ENCODE peak calls at places on chromosome 11, in four cellular contexts. T is omental fat pad, B is endothelial cell, C is A549. D is an unnamed sample.

GRCh38 chr11:30326114-30326783 is 3.3 kb downstream of the ARL14EP start:
- DNase-seq in B (no peak), T (no peak), C (no peak), D (no peak)

GRCh38 chr11:122267602-122268001 is 151.6 kb upstream of the BLID start:
- DNase-seq in C (no peak), T (no peak), B (no peak), D (no peak)

GRCh38 chr11:62542111-62542745 is 4.4 kb downstream of the AHNAK start:
- DNase-seq in B (no peak), C (no peak), T (no peak), D (no peak)

GRCh38 chr11:65384301-65384889 is 1.9 kb upstream of the SLC25A45 start:
- DNase-seq in C (no peak), B (no peak), T (no peak), D (no peak)

GRCh38 chr11:77592727-77593126 is 3.0 kb downstream of the AQP11 start:
- DNase-seq in C (no peak), T (no peak), B (no peak), D (no peak)

GRCh38 chr11:67117667-67118058 is 1.4 kb upstream of the KDM2A start:
- DNase-seq in B (peak; percentile 53), T (no peak), C (no peak), D (peak; percentile 33)

GRCh38 chr11:120820040-120820439 is 203.9 kb upstream of the TBCEL start:
- DNase-seq in T (no peak), B (no peak), C (no peak), D (no peak)

GRCh38 chr11:119015054-119015611 is 3.0 kb downstream of the RPS25 start:
- DNase-seq in T (no peak), C (no peak), B (no peak), D (no peak)

GRCh38 chr11:94909371-94909820 is 64.0 kb downstream of the CWC15 start:
- DNase-seq in B (no peak), T (no peak), C (no peak), D (no peak)

GRCh38 chr11:122696662-122697061 is 41.1 kb downstream of the UBASH3B start:
- DNase-seq in B (no peak), C (no peak), T (no peak), D (no peak)

GRCh38 chr11:126332221-126332711 is 23.2 kb upstream of the ST3GAL4 start:
- DNase-seq in C (no peak), T (peak; percentile 58), B (no peak), D (no peak)

GRCh38 chr11:104165014-104165413 is 1.1 kb upstream of the PDGFD start:
- DNase-seq in C (no peak), T (no peak), B (no peak), D (no peak)

GRCh38 chr11:104159356-104159755 is 4.6 kb downstream of the PDGFD start:
- DNase-seq in C (no peak), B (no peak), T (no peak), D (no peak)

GRCh38 chr11:104163100-104164027 is 583 bp downstream of the PDGFD start:
- DNase-seq in T (no peak), C (peak; percentile 15), B (peak; percentile 43), D (no peak)

GRCh38 chr11:104161751-104162450 is 2.0 kb downstream of the PDGFD start:
- DNase-seq in C (no peak), B (no peak), T (no peak), D (no peak)

DNA sequence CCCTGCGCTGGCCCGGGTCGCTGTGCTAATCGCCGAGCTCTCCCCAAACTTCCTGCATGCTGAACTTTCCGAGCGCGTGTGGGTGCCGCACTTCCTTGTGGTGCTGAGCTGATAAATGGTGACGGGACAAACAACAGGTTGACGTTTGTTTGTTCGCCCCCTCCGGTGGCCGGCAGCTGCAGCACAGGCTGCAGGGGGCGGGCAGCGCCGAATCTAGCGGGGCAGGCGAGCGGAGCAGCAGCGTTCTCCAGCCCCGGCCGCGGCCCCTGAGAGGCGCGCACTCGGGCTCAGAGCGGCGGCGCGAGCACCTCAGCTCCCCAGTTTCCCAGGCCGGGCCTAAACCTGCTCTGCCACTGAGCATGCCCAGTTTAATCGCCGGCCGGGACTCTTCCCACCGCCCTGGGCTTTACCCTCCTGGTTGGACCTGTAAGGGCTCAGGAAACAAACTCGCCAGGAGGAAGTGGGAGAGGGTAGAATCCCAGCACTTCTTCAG is at the start of gene PDGFD:
- DNase-seq in C (peak; percentile 47), T (no peak), B (peak; percentile 85), D (peak; percentile 67)
- TF ChIP-seq CTCF in C (no peak), T (no peak), B (peak; percentile 20), D (peak; percentile 23)

GRCh38 chr11:133064152-133064877 is 468.0 kb downstream of the OPCML start:
- DNase-seq in B (peak; percentile 92), T (no peak), C (peak; percentile 2), D (peak; percentile 94)
- TF ChIP-seq CTCF in B (peak; percentile 57), T (no peak), C (no peak), D (peak; percentile 59)

DNA sequence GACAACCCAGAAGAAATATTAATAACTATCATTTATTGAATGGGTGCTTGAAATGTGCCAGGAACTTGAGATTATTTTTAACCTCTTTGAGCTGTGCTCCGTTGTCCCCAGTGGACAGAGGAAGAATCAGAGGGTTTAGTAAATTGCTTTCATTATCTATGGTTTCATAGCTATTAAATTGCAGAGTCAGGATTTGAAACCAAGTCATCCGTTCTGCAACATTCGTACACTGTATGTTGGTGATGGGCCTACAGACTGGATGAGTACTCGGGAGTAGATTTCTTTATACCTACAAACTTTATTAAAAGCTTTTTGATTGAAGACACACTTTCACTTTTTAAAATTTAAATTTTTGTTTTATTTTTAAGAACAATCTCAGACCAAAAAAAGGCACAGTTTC is 4.9 kb downstream of the HSD17B12 start:
- DNase-seq in C (no peak), B (no peak), T (no peak), D (no peak)
- TF ChIP-seq CTCF in C (no peak), B (no peak), T (no peak), D (no peak)

GRCh38 chr11:61429691-61430582 is at the start of the genes CPSF7 and SDHAF2:
- DNase-seq in B (peak; percentile 99), T (peak; percentile 76), C (peak; percentile 94), D (peak; percentile 98)

GRCh38 chr11:61429346-61429690 is 457 bp downstream of the CPSF7 start:
- DNase-seq in T (peak; percentile 32), C (peak; percentile 58), B (peak; percentile 90), D (peak; percentile 93)

DNA sequence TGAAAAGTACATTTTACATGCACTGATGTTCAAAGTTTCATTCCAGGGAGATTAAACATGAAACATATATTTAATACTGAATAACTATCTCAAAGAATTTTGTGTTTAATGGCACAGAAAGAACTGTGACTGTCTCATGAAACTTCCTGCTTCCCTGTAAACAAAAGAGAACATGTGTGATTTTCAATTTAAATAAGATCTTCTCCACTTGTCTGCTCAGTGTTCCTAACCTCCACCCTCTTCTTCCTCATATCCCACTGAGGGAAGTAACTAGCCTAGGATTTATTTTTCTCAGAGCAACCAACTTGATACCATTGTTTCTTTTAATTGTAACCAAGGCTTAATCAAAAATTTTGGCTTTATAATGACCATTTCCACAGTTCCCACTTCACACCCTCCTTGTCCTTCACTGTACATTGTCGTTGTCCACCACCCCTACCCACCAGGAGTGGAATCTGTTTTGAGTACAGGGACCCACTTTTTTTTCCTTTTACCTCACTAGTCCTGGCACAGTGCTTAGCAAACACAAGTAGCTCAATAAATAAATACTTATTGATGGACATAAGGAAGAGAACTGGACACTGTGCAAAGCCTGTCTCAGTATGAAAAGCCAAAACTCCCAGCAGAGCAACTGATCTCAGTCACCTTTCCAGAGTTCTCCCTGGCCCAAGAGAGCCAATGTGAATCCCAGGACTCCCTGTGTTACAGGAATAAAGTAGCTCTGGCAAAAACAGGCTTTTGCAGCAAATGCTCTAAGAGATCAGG is 4.2 kb downstream of the CPSF7 start:
- DNase-seq in T (no peak), C (no peak), B (no peak), D (no peak)
- TF ChIP-seq CTCF in T (no peak), C (no peak), B (no peak), D (no peak)

DNA sequence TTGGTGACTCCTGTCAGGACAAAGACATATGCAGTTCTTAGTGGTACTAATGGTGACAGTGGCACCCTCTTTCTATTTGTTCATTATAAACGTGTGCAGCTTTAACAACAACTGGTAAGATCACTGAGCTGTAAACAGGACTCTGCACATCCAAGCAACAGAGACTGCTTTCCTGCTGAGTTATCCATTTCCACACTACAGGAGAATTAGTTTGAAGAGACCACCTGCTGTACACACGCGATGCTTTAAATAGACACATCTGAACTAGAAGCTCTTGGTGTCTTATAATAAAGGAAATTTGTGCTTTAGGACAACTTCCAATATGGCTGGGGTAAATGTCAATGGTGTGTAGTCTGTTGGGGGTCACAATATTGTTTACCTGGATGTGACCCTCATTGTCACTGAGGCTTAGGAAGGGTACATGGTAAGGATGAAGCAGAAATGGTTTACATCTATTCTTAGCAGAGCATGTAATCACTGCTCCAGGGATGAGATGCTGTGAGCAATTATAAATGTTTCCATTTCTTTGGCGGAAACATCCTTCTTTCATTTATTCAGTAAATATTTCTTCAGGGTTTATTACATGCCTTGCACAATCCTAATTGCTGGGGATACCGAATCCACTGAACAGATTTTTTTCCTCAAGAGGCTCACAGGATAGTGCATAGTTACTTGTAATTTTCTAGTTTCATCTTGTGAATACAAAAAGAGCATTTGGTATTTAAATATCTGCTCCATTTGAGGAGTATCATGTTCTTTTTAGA is 354.0 kb upstream of the CCDC90B start:
- DNase-seq in T (no peak), C (no peak), B (no peak), D (no peak)
- TF ChIP-seq CTCF in T (no peak), C (no peak), B (no peak), D (no peak)

GRCh38 chr11:114846040-114846791 is 167.9 kb downstream of the NXPE2 start:
- DNase-seq in B (no peak), C (no peak), T (no peak), D (peak; percentile 61)
- TF ChIP-seq CTCF in B (no peak), C (no peak), T (no peak), D (no peak)

DNA sequence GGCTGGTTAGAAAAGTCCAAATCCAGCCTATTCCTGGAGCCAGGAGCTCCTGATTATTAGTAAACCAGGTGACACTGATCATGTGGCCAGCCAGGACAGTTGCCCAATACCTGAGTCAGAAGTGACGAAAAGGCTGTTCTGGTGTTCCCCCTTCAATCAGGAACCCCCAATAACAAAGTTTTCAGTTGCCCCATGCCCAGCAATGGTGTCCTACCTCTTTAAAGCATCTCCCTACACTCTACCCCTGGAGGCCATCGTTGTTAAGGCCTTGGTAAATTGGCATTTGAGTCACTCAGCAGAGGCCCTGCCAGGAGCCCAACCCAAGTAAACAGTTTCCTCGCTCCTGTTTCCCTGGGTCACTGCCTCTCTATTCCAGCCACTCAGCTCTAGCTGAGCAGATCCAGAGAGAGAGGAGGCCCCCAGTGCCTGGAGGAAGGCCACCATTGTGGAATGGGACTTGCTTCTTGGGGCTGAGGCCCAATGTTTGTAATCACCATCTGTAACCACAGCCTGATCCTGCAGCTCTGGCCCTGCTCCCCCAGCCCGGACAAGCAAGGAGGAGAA is 25.0 kb downstream of the ARHGAP1 start:
- DNase-seq in C (peak; percentile 52), B (no peak), T (peak; percentile 47), D (no peak)
- TF ChIP-seq CTCF in C (no peak), B (no peak), T (no peak), D (no peak)

DNA sequence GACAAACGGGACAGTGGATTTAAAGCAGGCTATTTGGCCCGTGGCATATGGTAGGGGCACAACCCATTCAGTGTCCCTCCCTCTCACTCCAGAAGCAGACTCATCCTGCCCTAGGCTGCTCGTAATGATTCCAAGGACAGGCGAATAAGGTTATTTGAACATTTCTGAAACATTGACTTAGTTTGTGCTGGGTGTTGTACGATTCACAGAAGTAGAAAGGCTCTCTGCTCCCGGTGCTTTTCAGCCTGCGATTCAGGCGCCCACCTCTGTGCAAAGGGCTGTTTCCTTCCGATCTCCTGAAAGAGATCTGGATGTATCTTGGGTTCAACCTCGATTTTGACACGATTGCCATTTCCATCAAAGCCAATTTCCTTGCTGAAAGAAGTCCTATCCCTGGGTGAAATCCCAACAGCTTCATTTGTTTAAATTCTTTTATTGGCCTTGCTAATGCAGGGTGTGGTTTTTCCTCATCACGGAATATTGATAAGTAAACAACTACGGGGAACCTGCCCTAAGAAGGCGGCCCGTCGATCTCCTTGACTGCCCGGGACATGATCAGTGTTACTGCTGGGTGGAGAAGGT is 1.1 kb upstream of the ZC3H12C start:
- DNase-seq in C (no peak), T (no peak), B (no peak), D (peak; percentile 29)
- TF ChIP-seq CTCF in C (no peak), T (no peak), B (no peak), D (no peak)

D was measured in glutamatergic neuron.